ENCODE peak calls at places on chromosomes 11 and 22, in eight cellular contexts. U is GM23248, H is fibroblast of lung, L is neural progenitor cell, A is GM12878, O is mammary epithelial cell, S is SK-N-MC, R is PC-3. E is an unnamed sample.
A peak's percentile ranks its signal among the peaks of the same experiment; 100 is the strongest.

GRCh38 chr22:49367016-49367697 is 460.5 kb downstream of the BRD1 start:
- DNase-seq in L (peak; percentile 42), H (no peak), O (no peak), U (no peak), R (no peak), A (no peak), S (no peak), E (no peak)

GRCh38 chr11:11483622-11484021 is 130.6 kb upstream of the CSNK2A3 start:
- DNase-seq in U (peak; percentile 38), H (no peak), S (no peak), R (no peak), O (no peak), L (no peak), A (no peak), E (no peak)

GRCh38 chr11:2887526-2888195 is 2.1 kb upstream of the CDKN1C start:
- DNase-seq in A (no peak), R (no peak), O (no peak), H (no peak), S (no peak), U (no peak), L (peak; percentile 32), E (no peak)

GRCh38 chr11:396511-396947 is 2.5 kb downstream of the PKP3 start:
- DNase-seq in S (no peak), L (no peak), O (no peak), R (no peak), A (no peak), H (peak; percentile 33), U (peak; percentile 66), E (no peak)

GRCh38 chr11:100646545-100646944 is 40.5 kb upstream of the ARHGAP42 start:
- DNase-seq in H (no peak), L (no peak), O (no peak), U (no peak), R (no peak), S (no peak), A (no peak), E (no peak)

GRCh38 chr22:40196628-40197027 is 18.9 kb downstream of the TNRC6B start:
- DNase-seq in H (peak; percentile 93), L (no peak), R (peak; percentile 84), S (no peak), O (peak; percentile 92), A (peak; percentile 48), U (peak; percentile 98), E (no peak)

GRCh38 chr11:8260202-8260996 is 3.3 kb downstream of the LMO1 start:
- DNase-seq in S (no peak), H (no peak), R (no peak), U (no peak), O (no peak), A (no peak), L (no peak), E (no peak)

GRCh38 chr11:69487391-69487790 is 5.9 kb downstream of the LINC01488 start:
- DNase-seq in U (no peak), R (no peak), S (no peak), H (no peak), A (no peak), O (no peak), L (no peak), E (no peak)

GRCh38 chr11:134045799-134046635 is 22.9 kb upstream of the JAM3 start:
- DNase-seq in U (no peak), R (no peak), H (no peak), O (no peak), A (no peak), L (peak; percentile 61), S (no peak), E (no peak)

GRCh38 chr11:4018641-4019040 is 76.0 kb upstream of the RRM1 start:
- DNase-seq in A (no peak), L (no peak), S (no peak), R (no peak), U (no peak), O (no peak), H (no peak), E (no peak)

GRCh38 chr11:63682045-63682915 is 980 bp downstream of the RTN3 start:
- DNase-seq in H (peak; percentile 32), U (peak; percentile 74), A (no peak), R (peak; percentile 44), O (peak; percentile 25), S (no peak), L (peak; percentile 63), E (no peak)

GRCh38 chr11:3144296-3145205 is 20.6 kb downstream of the OSBPL5 start:
- DNase-seq in H (no peak), R (no peak), O (no peak), S (no peak), L (no peak), A (no peak), U (no peak), E (no peak)

GRCh38 chr11:12577746-12578644 is 96.2 kb upstream of the TEAD1 start:
- DNase-seq in A (no peak), O (no peak), S (no peak), U (no peak), R (peak; percentile 11), L (peak; percentile 42), H (no peak), E (no peak)

GRCh38 chr11:100831929-100832480 is 144.9 kb downstream of the ARHGAP42 start:
- DNase-seq in S (no peak), R (no peak), H (peak; percentile 30), U (peak; percentile 26), L (no peak), O (no peak), A (no peak), E (no peak)

GRCh38 chr11:123594188-123594901 is 60.1 kb downstream of the SCN3B start:
- DNase-seq in R (peak; percentile 14), U (peak; percentile 47), O (no peak), L (no peak), A (no peak), S (no peak), H (no peak), E (no peak)

GRCh38 chr11:68025047-68025446 is 5.4 kb upstream of the NDUFS8 start:
- DNase-seq in L (no peak), S (no peak), U (no peak), R (no peak), O (no peak), H (no peak), A (no peak), E (no peak)

GRCh38 chr22:16562711-16563554 is 29.7 kb downstream of the CCT8L2 start:
- DNase-seq in U (no peak), H (no peak), O (no peak), S (no peak), A (no peak), L (no peak), R (no peak), E (no peak)

GRCh38 chr11:61917357-61918109 is at the start of gene RAB3IL1:
- DNase-seq in R (peak; percentile 50), S (no peak), O (no peak), L (peak; percentile 90), A (no peak), H (peak; percentile 21), U (peak; percentile 78), E (no peak)

GRCh38 chr11:68206211-68206610 is 6.9 kb downstream of the KMT5B start:
- DNase-seq in S (peak; percentile 37), U (peak; percentile 75), O (peak; percentile 44), A (no peak), L (peak; percentile 74), R (peak; percentile 91), H (peak; percentile 75), E (peak; percentile 53)

GRCh38 chr11:121153472-121153871 is 52.4 kb downstream of the TECTA start:
- DNase-seq in U (no peak), L (peak; percentile 28), H (no peak), O (no peak), R (no peak), A (no peak), S (no peak), E (no peak)

GRCh38 chr11:110711776-110712642 is at the start of gene ARHGAP20:
- DNase-seq in L (peak; percentile 89), R (peak; percentile 12), O (peak; percentile 28), H (peak; percentile 64), A (no peak), U (peak; percentile 87), S (no peak), E (no peak)

GRCh38 chr11:110710520-110711381 is 1.5 kb downstream of the ARHGAP20 start:
- DNase-seq in O (no peak), H (peak; percentile 43), L (peak; percentile 58), A (no peak), S (no peak), R (no peak), U (peak; percentile 68), E (no peak)

GRCh38 chr11:110711448-110711775 is 825 bp downstream of the ARHGAP20 start:
- DNase-seq in A (no peak), U (no peak), O (no peak), R (no peak), S (no peak), H (no peak), L (no peak), E (no peak)

GRCh38 chr11:110713469-110713776 is 1.2 kb upstream of the ARHGAP20 start:
- DNase-seq in S (no peak), L (no peak), U (no peak), R (no peak), A (no peak), H (no peak), O (no peak), E (no peak)

GRCh38 chr11:110712643-110713468 is 619 bp upstream of the ARHGAP20 start:
- DNase-seq in L (peak; percentile 55), H (peak; percentile 75), A (no peak), O (peak; percentile 14), U (peak; percentile 64), S (no peak), R (no peak), E (no peak)
- TF ChIP-seq EZH2 in L (peak; percentile 34), H (no peak), A (peak; percentile 47), O (peak; percentile 89), U (no peak), S (no peak), R (peak; percentile 88), E (no peak)

GRCh38 chr22:38565441-38565840 is 4.5 kb downstream of the DMC1 start:
- DNase-seq in A (no peak), L (no peak), R (no peak), S (no peak), H (no peak), U (no peak), O (no peak), E (no peak)
- TF ChIP-seq EZH2 in A (no peak), L (no peak), R (no peak), S (no peak), H (no peak), U (no peak), O (no peak), E (no peak)

GRCh38 chr22:46025973-46026906 is 49.3 kb upstream of the WNT7B start:
- DNase-seq in U (no peak), H (no peak), O (no peak), A (no peak), L (no peak), S (no peak), R (no peak), E (no peak)
- TF ChIP-seq EZH2 in U (no peak), H (no peak), O (no peak), A (no peak), L (no peak), S (no peak), R (no peak), E (no peak)

GRCh38 chr11:43582837-43583462 is 97.6 kb upstream of the HSD17B12 start:
- DNase-seq in U (peak; percentile 12), O (no peak), H (no peak), A (no peak), L (peak; percentile 54), S (no peak), R (no peak), E (no peak)
- TF ChIP-seq EZH2 in U (peak; percentile 78), O (peak; percentile 48), H (no peak), A (no peak), L (peak; percentile 88), S (no peak), R (no peak), E (no peak)

GRCh38 chr11:120098503-120099054 is 39.3 kb downstream of the TRIM29 start:
- DNase-seq in L (no peak), U (no peak), S (no peak), H (no peak), A (no peak), O (no peak), R (no peak), E (no peak)
- TF ChIP-seq EZH2 in L (no peak), U (no peak), S (no peak), H (no peak), A (no peak), O (no peak), R (no peak), E (no peak)

E was measured in HCT116.